ENCODE peak calls at places on chromosomes 11 and 22, in four cellular contexts. V, Z, X and O are unnamed samples.

GRCh38 chr22:42500836-42501179 is 18.8 kb downstream of the RRP7A start:
- DNase-seq in Z (no peak), V (no peak), X (no peak), O (no peak)

GRCh38 chr11:61008971-61009370 is 37.5 kb downstream of the CD6 start:
- DNase-seq in Z (no peak), X (no peak), V (no peak), O (no peak)

GRCh38 chr11:124670732-124671131 is 2.8 kb downstream of the SIAE start:
- DNase-seq in X (peak; percentile 16), Z (no peak), V (no peak), O (no peak)

GRCh38 chr11:8382436-8383053 is 118.9 kb upstream of the LMO1 start:
- DNase-seq in V (no peak), X (peak; percentile 8), Z (no peak), O (no peak)

GRCh38 chr11:93024376-93024775 is 54.9 kb downstream of the MTNR1B start:
- DNase-seq in V (no peak), X (no peak), Z (no peak), O (no peak)

GRCh38 chr22:30116362-30117117 is 36.3 kb downstream of the HORMAD2 start:
- DNase-seq in X (no peak), V (no peak), Z (no peak), O (peak; percentile 52)

GRCh38 chr22:31085928-31086327 is 4.8 kb downstream of the SMTN start:
- DNase-seq in V (no peak), Z (no peak), X (no peak), O (no peak)

GRCh38 chr22:18962308-18962635 is 26.2 kb upstream of the PRODH start:
- DNase-seq in X (no peak), Z (no peak), V (no peak), O (no peak)

GRCh38 chr11:14499560-14500180 is at the start of gene COPB1:
- DNase-seq in X (peak; percentile 96), V (peak; percentile 77), Z (peak; percentile 92), O (peak; percentile 87)

GRCh38 chr11:93969925-93970922 is 50.9 kb upstream of the HEPHL1 start:
- DNase-seq in V (no peak), X (no peak), Z (no peak), O (no peak)

GRCh38 chr11:91773090-91773489 is 451.5 kb upstream of the FAT3 start:
- DNase-seq in X (peak; percentile 38), V (no peak), Z (peak; percentile 49), O (no peak)

GRCh38 chr11:17774232-17775034 is 39.9 kb downstream of the KCNC1 start:
- DNase-seq in Z (no peak), V (no peak), X (no peak), O (peak; percentile 70)

GRCh38 chr11:44377121-44377520 is 67.2 kb upstream of the ALX4 start:
- DNase-seq in X (no peak), Z (no peak), V (no peak), O (no peak)

GRCh38 chr11:9719949-9720646 is 56.2 kb downstream of the SWAP70 start:
- DNase-seq in Z (no peak), V (no peak), X (no peak), O (no peak)

GRCh38 chr22:20130739-20131592 is 638 bp upstream of the ZDHHC8 start:
- DNase-seq in X (peak; percentile 95), Z (peak; percentile 82), V (no peak), O (peak; percentile 28)

GRCh38 chr11:57406337-57406904 is 16.0 kb upstream of the PRG2 start:
- DNase-seq in V (peak; percentile 64), Z (no peak), X (no peak), O (no peak)

GRCh38 chr11:44729718-44730117 is 3.0 kb downstream of the TSPAN18 start:
- DNase-seq in V (no peak), Z (no peak), X (no peak), O (no peak)

GRCh38 chr11:1293619-1294015 is 15.8 kb downstream of the TOLLIP start:
- DNase-seq in V (no peak), X (no peak), Z (no peak), O (no peak)

GRCh38 chr11:1042626-1043562 is 6.4 kb upstream of the MUC6 start:
- DNase-seq in Z (no peak), X (no peak), V (no peak), O (no peak)

GRCh38 chr11:64100345-64100744 is 64.6 kb downstream of the FLRT1 start:
- DNase-seq in V (no peak), X (peak; percentile 51), Z (no peak), O (no peak)

GRCh38 chr11:75014129-75014528 is 25.4 kb downstream of the NEU3 start:
- DNase-seq in X (peak; percentile 49), V (no peak), Z (no peak), O (no peak)

GRCh38 chr22:26318975-26319374 is 110.1 kb upstream of the ASPHD2 start:
- DNase-seq in Z (no peak), V (no peak), X (peak; percentile 26), O (peak; percentile 13)

GRCh38 chr22:26589367-26589844 is 526 bp downstream of the TPST2 start:
- DNase-seq in X (peak; percentile 39), V (no peak), Z (peak; percentile 61), O (no peak)

GRCh38 chr22:19607198-19608113 is 83.2 kb upstream of the CLDN5 start:
- DNase-seq in X (no peak), V (no peak), Z (peak; percentile 55), O (no peak)

GRCh38 chr22:35473971-35474370 is 66.7 kb upstream of the RASD2 start:
- DNase-seq in X (no peak), Z (no peak), V (no peak), O (no peak)

GRCh38 chr11:74949748-74950127 is 672 bp downstream of the SPCS2 start:
- DNase-seq in Z (no peak), X (no peak), V (no peak), O (no peak)

GRCh38 chr22:40332319-40332781 is 13.9 kb upstream of the ADSL start:
- DNase-seq in V (no peak), Z (no peak), X (peak; percentile 7), O (no peak)

GRCh38 chr22:29647954-29648737 is 44.7 kb downstream of the NF2 start:
- DNase-seq in Z (no peak), X (no peak), V (no peak), O (no peak)

GRCh38 chr11:6405837-6406236 is 13.1 kb downstream of the APBB1 start:
- DNase-seq in Z (no peak), V (no peak), X (no peak), O (no peak)

GRCh38 chr22:41286639-41287091 is 678 bp upstream of the RANGAP1 start:
- DNase-seq in V (peak; percentile 39), X (peak; percentile 56), Z (no peak), O (peak; percentile 60)

GRCh38 chr11:118411523-118411922 is 10.1 kb downstream of the ATP5MG start:
- DNase-seq in X (no peak), Z (no peak), V (no peak), O (peak; percentile 21)

DNA sequence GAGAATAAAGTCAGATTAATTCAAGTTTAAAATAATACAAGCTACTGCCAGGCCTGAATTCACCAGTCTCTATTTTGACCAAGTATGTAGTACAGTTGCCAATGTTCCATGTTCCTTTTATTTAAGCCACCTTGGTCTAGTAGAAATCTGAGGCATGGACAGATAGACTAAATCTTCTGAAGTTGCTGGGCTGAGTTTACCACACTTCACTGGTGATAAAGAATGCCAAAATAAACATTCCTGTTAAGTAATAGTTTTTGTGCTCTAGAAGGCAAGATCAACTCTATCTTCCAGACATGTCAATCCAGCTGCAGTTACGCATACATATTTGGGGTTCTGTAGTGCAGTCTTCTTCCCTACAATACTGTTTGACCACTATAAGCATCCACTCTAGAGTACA is 83.9 kb upstream of the C11orf87 start:
- DNase-seq in Z (no peak), X (no peak), V (no peak), O (no peak)
- TF ChIP-seq ATF2 in Z (no peak), X (no peak), V (no peak), O (no peak)

DNA sequence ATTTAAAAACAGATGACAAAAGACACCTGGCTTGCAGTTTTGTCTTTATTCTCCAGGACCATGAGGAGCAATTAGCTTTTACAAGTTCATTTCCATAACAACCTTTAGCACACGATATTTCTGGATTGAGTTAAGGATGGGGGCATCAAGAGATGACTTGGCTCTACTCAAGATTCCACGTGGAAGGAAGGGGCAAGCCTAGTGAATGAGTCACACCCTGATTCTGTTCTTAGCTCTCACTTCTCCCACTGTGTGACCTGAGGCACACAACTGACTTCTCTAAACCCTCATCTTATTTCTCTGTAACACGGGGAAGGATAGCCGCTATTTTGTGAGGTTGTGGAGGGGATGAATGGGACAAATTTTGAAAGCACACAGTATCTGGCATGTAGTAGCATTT is 185.5 kb downstream of the KIRREL3 start:
- DNase-seq in V (no peak), Z (no peak), X (no peak), O (no peak)
- TF ChIP-seq RAD21 in V (no peak), Z (no peak), X (no peak), O (no peak)

GRCh38 chr22:44179196-44179988 is 1.3 kb upstream of the PARVG start:
- DNase-seq in V (no peak), X (no peak), Z (no peak), O (no peak)
- TF ChIP-seq ATF2 in V (no peak), X (no peak), Z (no peak), O (no peak)

DNA sequence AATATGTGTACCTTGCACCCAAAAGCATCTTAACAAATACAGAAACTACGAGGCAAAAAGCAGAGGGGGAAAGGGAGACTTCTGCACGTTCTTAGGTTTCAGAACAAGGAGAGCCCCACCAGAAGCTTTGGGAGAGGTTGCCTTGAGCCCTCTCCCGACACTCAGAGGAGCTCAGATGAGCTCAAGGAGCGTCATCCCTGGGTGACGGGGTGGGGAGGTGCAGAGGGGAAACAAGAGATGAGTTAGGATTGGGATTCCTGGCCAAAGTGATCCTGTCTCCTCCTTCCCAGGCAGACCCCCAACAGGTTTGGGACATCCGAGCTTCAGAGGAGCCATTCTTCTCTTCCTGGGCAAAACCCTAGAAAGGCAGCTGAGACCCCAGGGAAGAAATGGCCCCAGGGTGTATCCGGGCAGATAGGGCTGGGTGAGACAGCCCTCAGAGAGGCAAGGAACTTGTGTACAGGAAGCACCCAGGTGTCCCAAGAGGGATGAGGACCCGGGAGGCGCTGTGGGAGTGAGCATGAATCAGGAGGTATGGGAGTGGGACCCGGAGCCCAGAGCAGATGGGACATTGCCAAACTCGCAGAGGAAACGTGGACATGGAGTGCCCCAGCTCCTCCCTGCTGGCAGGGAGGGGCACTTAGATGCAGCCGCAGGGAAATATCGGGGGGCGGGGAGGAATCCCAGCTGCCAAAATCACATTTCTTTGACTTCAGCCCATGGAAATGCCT is 12.5 kb downstream of the C1QTNF6 start:
- DNase-seq in V (no peak), X (no peak), Z (no peak), O (no peak)
- TF ChIP-seq RAD21 in V (no peak), X (no peak), Z (no peak), O (no peak)

GRCh38 chr11:120149246-120149645 is 11.3 kb upstream of the TRIM29 start:
- DNase-seq in X (no peak), V (no peak), Z (no peak), O (no peak)
- TF ChIP-seq ATF2 in X (no peak), V (no peak), Z (no peak), O (no peak)

GRCh38 chr22:46070215-46070721 is 80.1 kb upstream of the PPARA start:
- DNase-seq in Z (peak; percentile 74), V (no peak), X (no peak), O (peak; percentile 10)

GRCh38 chr22:46070722-46071450 is 79.4 kb upstream of the PPARA start:
- DNase-seq in X (no peak), Z (peak; percentile 71), V (no peak), O (no peak)

GRCh38 chr22:46068908-46069481 is 81.3 kb upstream of the PPARA start:
- DNase-seq in V (no peak), X (no peak), Z (no peak), O (no peak)

GRCh38 chr22:46068176-46068907 is 82.0 kb upstream of the PPARA start:
- DNase-seq in V (no peak), Z (no peak), X (no peak), O (no peak)

GRCh38 chr22:46069518-46070214 is 80.7 kb upstream of the PPARA start:
- DNase-seq in X (no peak), Z (no peak), V (no peak), O (no peak)
- TF ChIP-seq RAD21 in X (no peak), Z (no peak), V (no peak), O (no peak)